ENCODE peak calls at places on chromosomes 1 and 21, in four cellular contexts. One of them, this sample, is unnamed.

GRCh38 chr1:27318137-27318536 is 3.8 kb upstream of the TMEM222 start:
- DNase-seq in K562: no peak
- DNase-seq in HCT116: no peak
- DNase-seq in HepG2: no peak
- DNase-seq in this sample: no peak

GRCh38 chr21:27026501-27026900 is 59.6 kb upstream of the ADAMTS5 start:
- DNase-seq in K562: no peak
- DNase-seq in HCT116: no peak
- DNase-seq in HepG2: no peak
- DNase-seq in this sample: no peak

GRCh38 chr1:9346566-9346965 is 53.9 kb downstream of the SPSB1 start:
- DNase-seq in K562: no peak
- DNase-seq in HCT116: no peak
- DNase-seq in HepG2: no peak
- DNase-seq in this sample: no peak

GRCh38 chr1:62905309-62905708 is 121.4 kb downstream of the ATG4C start:
- DNase-seq in K562: no peak
- DNase-seq in HCT116: no peak
- DNase-seq in HepG2: no peak
- DNase-seq in this sample: no peak

GRCh38 chr1:210288106-210288505 is 40.6 kb upstream of the HHAT start:
- DNase-seq in K562: no peak
- DNase-seq in HCT116: no peak
- DNase-seq in HepG2: no peak
- DNase-seq in this sample: no peak

GRCh38 chr1:53203466-53203865 is 6.8 kb downstream of the CPT2 start:
- DNase-seq in K562: no peak
- DNase-seq in HCT116: no peak
- DNase-seq in HepG2: no peak
- DNase-seq in this sample: no peak

GRCh38 chr1:210901981-210902770 is 231.8 kb downstream of the KCNH1 start:
- DNase-seq in K562: no peak
- DNase-seq in HCT116: no peak
- DNase-seq in HepG2: no peak
- DNase-seq in this sample: no peak

GRCh38 chr1:35691080-35691479 is 27.6 kb downstream of the C1orf216 start:
- DNase-seq in K562: no peak
- DNase-seq in HCT116: no peak
- DNase-seq in HepG2: no peak
- DNase-seq in this sample: no peak

GRCh38 chr21:31930001-31930400 is 57.2 kb downstream of the HUNK start:
- DNase-seq in K562: no peak
- DNase-seq in HCT116: no peak
- DNase-seq in HepG2: no peak
- DNase-seq in this sample: no peak

GRCh38 chr1:10415211-10415930 is 14.9 kb upstream of the CENPS start:
- DNase-seq in K562: peak
- DNase-seq in HCT116: no peak
- DNase-seq in HepG2: peak
- DNase-seq in this sample: no peak

GRCh38 chr1:67830226-67830625 is 3.0 kb downstream of the GNG12 start:
- DNase-seq in K562: no peak
- DNase-seq in HCT116: no peak
- DNase-seq in HepG2: no peak
- DNase-seq in this sample: no peak

GRCh38 chr1:209257454-209257853 is 326.1 kb upstream of the CAMK1G start:
- DNase-seq in K562: no peak
- DNase-seq in HCT116: no peak
- DNase-seq in HepG2: no peak
- DNase-seq in this sample: no peak

GRCh38 chr1:24936688-24937087 is 6.6 kb upstream of the RUNX3 start:
- DNase-seq in K562: no peak
- DNase-seq in HCT116: no peak
- DNase-seq in HepG2: no peak
- DNase-seq in this sample: no peak

GRCh38 chr1:16207318-16208269 is 4.9 kb downstream of the ARHGEF19 start:
- DNase-seq in K562: peak
- DNase-seq in HCT116: no peak
- DNase-seq in HepG2: no peak
- DNase-seq in this sample: no peak

GRCh38 chr1:13498553-13498952 is 15.2 kb downstream of the LRRC38 start:
- DNase-seq in K562: no peak
- DNase-seq in HCT116: no peak
- DNase-seq in HepG2: no peak
- DNase-seq in this sample: no peak

GRCh38 chr1:13494025-13494424 is 19.8 kb downstream of the LRRC38 start:
- DNase-seq in K562: no peak
- DNase-seq in HCT116: no peak
- DNase-seq in HepG2: no peak
- DNase-seq in this sample: no peak

GRCh38 chr1:175075572-175076568 is 8.2 kb downstream of the TNN start:
- DNase-seq in K562: no peak
- DNase-seq in HCT116: no peak
- DNase-seq in HepG2: no peak
- DNase-seq in this sample: no peak

GRCh38 chr1:21337931-21338567 is 47.8 kb upstream of the ECE1 start:
- DNase-seq in K562: no peak
- DNase-seq in HCT116: no peak
- DNase-seq in HepG2: no peak
- DNase-seq in this sample: no peak

GRCh38 chr1:180628646-180629045 is 3.2 kb upstream of the XPR1 start:
- DNase-seq in K562: no peak
- DNase-seq in HCT116: no peak
- DNase-seq in HepG2: no peak
- DNase-seq in this sample: no peak

GRCh38 chr1:7678491-7679158 is 92.5 kb upstream of the VAMP3 start:
- DNase-seq in K562: no peak
- DNase-seq in HCT116: no peak
- DNase-seq in HepG2: peak
- DNase-seq in this sample: no peak

GRCh38 chr1:12585536-12585935 is 32.5 kb downstream of the DHRS3 start:
- DNase-seq in K562: no peak
- DNase-seq in HCT116: no peak
- DNase-seq in HepG2: no peak
- DNase-seq in this sample: no peak

GRCh38 chr1:199862047-199862446 is 165.5 kb upstream of the NR5A2 start:
- DNase-seq in K562: no peak
- DNase-seq in HCT116: no peak
- DNase-seq in HepG2: no peak
- DNase-seq in this sample: no peak

GRCh38 chr1:158053276-158053675 is 59.8 kb downstream of the KIRREL1 start:
- DNase-seq in K562: no peak
- DNase-seq in HCT116: no peak
- DNase-seq in HepG2: no peak
- DNase-seq in this sample: no peak

GRCh38 chr1:11331036-11331765 is 58.2 kb downstream of the UBIAD1 start:
- DNase-seq in K562: no peak
- DNase-seq in HCT116: no peak
- DNase-seq in HepG2: no peak
- DNase-seq in this sample: no peak

GRCh38 chr1:227357229-227358078 is 39.2 kb upstream of the CDC42BPA start:
- DNase-seq in K562: peak
- DNase-seq in HCT116: peak
- DNase-seq in HepG2: peak
- DNase-seq in this sample: peak

GRCh38 chr1:169087876-169088275 is 18.6 kb upstream of the ATP1B1 start:
- DNase-seq in K562: no peak
- DNase-seq in HCT116: no peak
- DNase-seq in HepG2: no peak
- DNase-seq in this sample: no peak

GRCh38 chr1:67058761-67059160 is 4.8 kb upstream of the SLC35D1 start:
- DNase-seq in K562: no peak
- DNase-seq in HCT116: no peak
- DNase-seq in HepG2: no peak
- DNase-seq in this sample: no peak

GRCh38 chr1:86504130-86504479 is 35.4 kb downstream of the CLCA1 start:
- DNase-seq in K562: no peak
- DNase-seq in HCT116: no peak
- DNase-seq in HepG2: no peak
- DNase-seq in this sample: no peak

GRCh38 chr1:36754366-36754765 is 271.7 kb upstream of the CSF3R start:
- DNase-seq in K562: no peak
- DNase-seq in HCT116: no peak
- DNase-seq in HepG2: no peak
- DNase-seq in this sample: no peak

GRCh38 chr1:174262747-174263241 is 103.5 kb downstream of the RABGAP1L start:
- DNase-seq in K562: peak
- DNase-seq in HCT116: peak
- DNase-seq in HepG2: peak
- DNase-seq in this sample: peak

GRCh38 chr1:160704250-160704649 is 7.4 kb downstream of the CD48 start:
- DNase-seq in K562: no peak
- DNase-seq in HCT116: no peak
- DNase-seq in HepG2: no peak
- DNase-seq in this sample: no peak

GRCh38 chr21:43994646-43995045 is 17.5 kb upstream of the TRAPPC10 start:
- DNase-seq in K562: no peak
- DNase-seq in HCT116: no peak
- DNase-seq in HepG2: no peak
- DNase-seq in this sample: no peak

GRCh38 chr1:205061665-205062069 is 18.7 kb downstream of the CNTN2 start:
- DNase-seq in K562: peak
- DNase-seq in HCT116: peak
- DNase-seq in HepG2: peak
- DNase-seq in this sample: peak

GRCh38 chr1:8182034-8182761 is 135.7 kb upstream of the SLC45A1 start:
- DNase-seq in K562: no peak
- DNase-seq in HCT116: peak
- DNase-seq in HepG2: peak
- DNase-seq in this sample: peak

GRCh38 chr1:90371106-90371813 is 345.8 kb downstream of the BARHL2 start:
- DNase-seq in K562: no peak
- DNase-seq in HCT116: no peak
- DNase-seq in HepG2: no peak
- DNase-seq in this sample: no peak

GRCh38 chr1:1132928-1133750 is 17.2 kb upstream of the C1orf159 start:
- DNase-seq in K562: no peak
- DNase-seq in HCT116: no peak
- DNase-seq in HepG2: no peak
- DNase-seq in this sample: no peak

GRCh38 chr1:150161747-150162581 is 12.2 kb downstream of the PLEKHO1 start:
- DNase-seq in K562: no peak
- DNase-seq in HCT116: no peak
- DNase-seq in HepG2: no peak
- DNase-seq in this sample: no peak

GRCh38 chr1:39258146-39258924 is 53.8 kb downstream of the MACF1 start:
- DNase-seq in K562: peak
- DNase-seq in HCT116: peak
- DNase-seq in HepG2: peak
- DNase-seq in this sample: peak
- TF ChIP-seq CTCF in K562: peak
- TF ChIP-seq CTCF in HCT116: peak
- TF ChIP-seq CTCF in HepG2: peak
- TF ChIP-seq CTCF in this sample: peak

GRCh38 chr1:159055181-159055621 is 21.4 kb downstream of the AIM2 start:
- DNase-seq in K562: no peak
- DNase-seq in HCT116: no peak
- DNase-seq in HepG2: no peak
- DNase-seq in this sample: no peak
- TF ChIP-seq POLR2AphosphoS5 in K562: no peak
- TF ChIP-seq POLR2AphosphoS5 in HCT116: no peak
- TF ChIP-seq POLR2AphosphoS5 in HepG2: no peak
- TF ChIP-seq POLR2AphosphoS5 in this sample: no peak

GRCh38 chr1:183044893-183045649 is 21.9 kb downstream of the LAMC1 start:
- DNase-seq in K562: no peak
- DNase-seq in HCT116: no peak
- DNase-seq in HepG2: no peak
- DNase-seq in this sample: no peak

GRCh38 chr1:183043254-183043653 is 20.0 kb downstream of the LAMC1 start:
- DNase-seq in K562: no peak
- DNase-seq in HCT116: no peak
- DNase-seq in HepG2: no peak
- DNase-seq in this sample: no peak

GRCh38 chr1:183040600-183040999 is 17.4 kb downstream of the LAMC1 start:
- DNase-seq in K562: no peak
- DNase-seq in HCT116: no peak
- DNase-seq in HepG2: no peak
- DNase-seq in this sample: no peak

GRCh38 chr1:183039985-183040447 is 16.8 kb downstream of the LAMC1 start:
- DNase-seq in K562: no peak
- DNase-seq in HCT116: no peak
- DNase-seq in HepG2: no peak
- DNase-seq in this sample: no peak

GRCh38 chr1:183043872-183044859 is 20.9 kb downstream of the LAMC1 start:
- DNase-seq in K562: no peak
- DNase-seq in HCT116: no peak
- DNase-seq in HepG2: peak
- DNase-seq in this sample: no peak
- TF ChIP-seq TCF7L2 in K562: no peak
- TF ChIP-seq TCF7L2 in HCT116: no peak
- TF ChIP-seq TCF7L2 in HepG2: no peak
- TF ChIP-seq TCF7L2 in this sample: no peak

DNA sequence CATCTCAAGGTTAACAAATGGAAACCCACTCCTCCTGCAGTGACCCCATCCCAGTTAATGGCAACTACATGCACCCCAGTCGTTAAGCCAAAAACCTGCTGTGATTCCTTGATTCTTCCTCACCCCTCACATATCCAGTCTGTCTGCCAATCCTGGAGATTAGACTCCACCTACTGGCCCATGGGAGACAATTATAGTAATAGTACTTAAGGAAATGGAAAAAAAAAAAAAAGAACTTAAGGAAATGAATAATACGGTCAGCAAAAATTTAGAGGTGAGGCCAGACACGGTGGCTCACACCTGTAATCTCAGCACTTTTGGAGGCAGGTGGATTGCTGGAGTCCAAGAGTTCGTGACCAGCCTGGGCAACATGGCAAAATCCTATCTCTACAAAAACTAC is 7.0 kb downstream of the NOL9 start:
- DNase-seq in K562: no peak
- DNase-seq in HCT116: peak
- DNase-seq in HepG2: no peak
- DNase-seq in this sample: no peak
- TF ChIP-seq CTCF in K562: no peak
- TF ChIP-seq CTCF in HCT116: no peak
- TF ChIP-seq CTCF in HepG2: no peak
- TF ChIP-seq CTCF in this sample: no peak

GRCh38 chr21:33937146-33937545 is 21.5 kb upstream of the ATP5PO start:
- DNase-seq in K562: no peak
- DNase-seq in HCT116: no peak
- DNase-seq in HepG2: no peak
- DNase-seq in this sample: no peak
- TF ChIP-seq POLR2AphosphoS5 in K562: no peak
- TF ChIP-seq POLR2AphosphoS5 in HCT116: no peak
- TF ChIP-seq POLR2AphosphoS5 in HepG2: no peak
- TF ChIP-seq POLR2AphosphoS5 in this sample: no peak

GRCh38 chr1:33876970-33877680 is 13.2 kb downstream of the HMGB4 start:
- DNase-seq in K562: no peak
- DNase-seq in HCT116: no peak
- DNase-seq in HepG2: no peak
- DNase-seq in this sample: no peak
- TF ChIP-seq TCF7L2 in K562: no peak
- TF ChIP-seq TCF7L2 in HCT116: no peak
- TF ChIP-seq TCF7L2 in HepG2: no peak
- TF ChIP-seq TCF7L2 in this sample: no peak